ENCODE peak calls at places on chromosomes 2 and 18, in five cellular contexts. G, N, Y, C and K are unnamed samples.

GRCh38 chr2:208352644-208353567 is 53.7 kb upstream of the PTH2R start:
- DNase-seq in G (no peak), N (no peak), Y (no peak), C (no peak), K (no peak)

GRCh38 chr2:215712850-215713230 is 277.0 kb upstream of the FN1 start:
- DNase-seq in G (peak), N (no peak), Y (peak), C (no peak), K (no peak)

GRCh38 chr2:188346059-188346458 is 54.4 kb downstream of the GULP1 start:
- DNase-seq in G (no peak), N (no peak), Y (no peak), C (no peak), K (no peak)

GRCh38 chr2:212646698-212647097 is 108.1 kb upstream of the ERBB4 start:
- DNase-seq in G (peak), N (no peak), Y (peak), C (no peak), K (peak)

GRCh38 chr2:137206064-137206463 is 440.7 kb downstream of the THSD7B start:
- DNase-seq in G (no peak), N (no peak), Y (no peak), C (no peak), K (no peak)

GRCh38 chr2:47724221-47724981 is 58.5 kb upstream of the MSH6 start:
- DNase-seq in G (peak), N (no peak), Y (peak), C (no peak), K (peak)

GRCh38 chr2:38465789-38466127 is 88.7 kb upstream of the ATL2 start:
- DNase-seq in G (no peak), N (peak), Y (peak), C (no peak), K (peak)

GRCh38 chr18:13558132-13558531 is 168.2 kb downstream of the FAM210A start:
- DNase-seq in G (peak), N (peak), Y (peak), C (no peak), K (peak)

GRCh38 chr2:204914708-204915107 is 369.4 kb downstream of the PARD3B start:
- DNase-seq in G (no peak), N (no peak), Y (no peak), C (no peak), K (no peak)

GRCh38 chr2:181812106-181812745 is 79.3 kb upstream of the ITPRID2 start:
- DNase-seq in G (no peak), N (no peak), Y (peak), C (no peak), K (peak)